ENCODE peak calls at places on chromosomes 5 and 9, in nine cellular contexts. A is heart left ventricle, V is body of pancreas, Z is A549, M is stomach, L is IMR-90, T is uterus, N is gastrocnemius medialis, C is HCT116. D is an unnamed sample.

GRCh38 chr9:114655689-114656088 is 1.9 kb downstream of the TEX53 start:
- DNase-seq in A (no peak), V (no peak), Z (no peak), M (no peak), L (peak; percentile 76), T (no peak), N (no peak), C (no peak), D (no peak)

GRCh38 chr5:53431665-53432064 is 48.8 kb upstream of the FST start:
- DNase-seq in A (no peak), V (no peak), Z (no peak), M (no peak), L (peak; percentile 84), T (no peak), N (no peak), C (no peak), D (no peak)

GRCh38 chr9:138066049-138066448 is 188.5 kb downstream of the CACNA1B start:
- DNase-seq in A (no peak), V (no peak), Z (no peak), M (no peak), L (no peak), T (no peak), N (no peak), C (no peak), D (no peak)

GRCh38 chr9:106072421-106072820 is 378.1 kb downstream of the TMEM38B start:
- DNase-seq in A (no peak), V (no peak), Z (no peak), M (no peak), L (no peak), T (no peak), N (no peak), C (no peak), D (no peak)

GRCh38 chr5:55620009-55620770 is 85.4 kb upstream of the PLPP1 start:
- DNase-seq in A (no peak), V (no peak), Z (no peak), M (no peak), L (no peak), T (no peak), N (no peak), C (no peak), D (no peak)

GRCh38 chr5:79459626-79460025 is 54.3 kb downstream of the HOMER1 start:
- DNase-seq in A (no peak), V (no peak), Z (no peak), M (no peak), L (no peak), T (no peak), N (no peak), C (no peak), D (no peak)

GRCh38 chr5:136295914-136296313 is 69.4 kb downstream of the TRPC7 start:
- DNase-seq in A (no peak), V (no peak), Z (no peak), M (no peak), L (peak; percentile 28), T (no peak), N (no peak), C (no peak), D (no peak)

GRCh38 chr5:2255915-2256645 is 373.4 kb upstream of the IRX4 start:
- DNase-seq in A (no peak), V (no peak), Z (no peak), M (no peak), L (no peak), T (no peak), N (no peak), C (no peak), D (no peak)

GRCh38 chr5:139410886-139411835 is 7.3 kb upstream of the SPATA24 start:
- DNase-seq in A (no peak), V (no peak), Z (no peak), M (no peak), L (no peak), T (peak; percentile 41), N (peak; percentile 64), C (no peak), D (no peak)

GRCh38 chr9:33942471-33943083 is 106.1 kb downstream of the UBAP2 start:
- DNase-seq in A (no peak), V (no peak), Z (peak; percentile 64), M (no peak), L (peak; percentile 93), T (no peak), N (no peak), C (no peak), D (no peak)

GRCh38 chr9:83062011-83062652 is 810 bp downstream of the RASEF start:
- DNase-seq in A (no peak), V (peak; percentile 92), Z (peak; percentile 62), M (peak; percentile 80), L (peak; percentile 18), T (no peak), N (no peak), C (no peak), D (peak; percentile 34)

GRCh38 chr5:40689442-40689841 is 9.7 kb downstream of the PTGER4 start:
- DNase-seq in A (no peak), V (no peak), Z (peak; percentile 79), M (no peak), L (peak; percentile 98), T (no peak), N (no peak), C (peak; percentile 93), D (no peak)

GRCh38 chr5:170067574-170068170 is 38.0 kb upstream of the FOXI1 start:
- DNase-seq in A (no peak), V (no peak), Z (no peak), M (no peak), L (no peak), T (no peak), N (no peak), C (no peak), D (no peak)

GRCh38 chr5:35319231-35320002 is 89.1 kb upstream of the PRLR start:
- DNase-seq in A (peak; percentile 51), V (peak; percentile 37), Z (no peak), M (peak; percentile 52), L (peak; percentile 2), T (peak; percentile 36), N (peak; percentile 51), C (no peak), D (no peak)

GRCh38 chr5:95647331-95647659 is 718 bp downstream of the RFESD start:
- DNase-seq in A (no peak), V (no peak), Z (no peak), M (no peak), L (no peak), T (no peak), N (no peak), C (no peak), D (no peak)

GRCh38 chr5:95641803-95642220 is 4.8 kb upstream of the RFESD start:
- DNase-seq in A (no peak), V (peak; percentile 84), Z (no peak), M (peak; percentile 85), L (peak; percentile 54), T (peak; percentile 15), N (peak; percentile 67), C (no peak), D (no peak)

GRCh38 chr5:95646569-95647330 is at the start of gene RFESD:
- DNase-seq in A (peak; percentile 100), V (peak; percentile 100), Z (peak; percentile 83), M (peak; percentile 100), L (peak; percentile 93), T (peak; percentile 98), N (peak; percentile 100), C (peak; percentile 91), D (peak; percentile 97)

GRCh38 chr5:95643152-95643551 is 3.4 kb upstream of the RFESD start:
- DNase-seq in A (no peak), V (no peak), Z (no peak), M (no peak), L (no peak), T (no peak), N (no peak), C (no peak), D (no peak)

DNA sequence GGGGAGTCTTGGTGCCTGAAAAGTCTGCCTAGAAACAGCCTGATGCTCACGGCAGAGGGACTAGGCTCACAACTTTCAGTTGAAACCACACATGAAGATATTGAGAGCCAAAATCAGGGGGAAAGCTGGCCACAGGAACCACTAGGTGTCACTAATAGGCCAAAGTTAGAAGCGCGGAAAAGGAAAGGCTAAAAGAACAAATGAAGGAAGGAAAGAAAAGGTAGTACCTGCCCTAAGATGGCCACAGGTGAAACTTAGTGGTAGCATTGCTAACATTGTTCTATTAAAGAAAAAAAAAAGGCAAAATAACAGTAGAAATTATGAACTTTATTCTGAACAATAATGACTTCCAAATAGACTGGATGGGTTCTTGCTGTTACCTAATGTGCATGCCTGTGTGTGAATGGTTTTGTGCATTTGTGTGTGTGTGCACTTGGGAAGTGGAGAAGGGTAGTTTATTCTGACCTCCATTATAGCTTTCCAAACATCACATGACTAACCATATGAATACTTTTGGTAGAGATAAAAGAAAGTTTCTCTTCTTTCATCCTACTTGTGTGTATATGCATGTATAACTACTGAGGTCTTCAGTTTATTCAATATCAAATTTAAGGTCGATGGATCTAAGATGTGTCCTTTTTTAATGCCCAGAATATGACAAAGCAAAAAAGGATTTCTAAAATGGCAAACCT is 2.1 kb upstream of the RFESD start:
- DNase-seq in A (peak; percentile 31), V (peak; percentile 61), Z (peak; percentile 49), M (peak; percentile 64), L (peak; percentile 65), T (peak; percentile 38), N (peak; percentile 58), C (peak; percentile 72), D (peak; percentile 36)
- TF ChIP-seq POLR2A in A (no peak), V (no peak), Z (no peak), M (no peak), L (no peak), T (no peak), N (no peak), C (no peak), D (no peak)

GRCh38 chr9:72855890-72856523 is 96.8 kb downstream of the ALDH1A1 start:
- DNase-seq in A (no peak), V (no peak), Z (no peak), M (no peak), L (no peak), T (no peak), N (no peak), C (no peak), D (no peak)
- H3K4me3 ChIP-seq in A (no peak overlapping the region), V (no peak overlapping the region), Z (no peak overlapping the region), M (no peak overlapping the region), L (no peak overlapping the region), T (no peak overlapping the region), N (no peak overlapping the region), C (no peak overlapping the region), D (no peak overlapping the region)

DNA sequence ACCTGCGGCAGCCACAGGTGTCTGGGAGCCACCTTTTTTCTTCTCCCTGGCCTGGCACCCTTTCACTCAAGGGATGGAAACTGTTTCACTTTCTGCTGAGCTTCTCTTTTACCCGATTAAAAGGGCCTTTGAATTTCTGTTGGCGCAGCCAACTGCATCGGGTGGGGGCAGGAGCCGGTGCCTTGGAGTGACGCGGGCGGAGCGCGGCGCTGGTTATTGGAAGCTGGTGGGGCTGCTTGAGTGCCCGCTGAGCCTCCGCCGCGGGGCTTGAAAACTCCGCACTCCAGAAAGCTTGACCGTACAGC is 52.0 kb upstream of the TJP2 start:
- DNase-seq in A (peak; percentile 82), V (peak; percentile 75), Z (peak; percentile 48), M (peak; percentile 83), L (peak; percentile 61), T (peak; percentile 50), N (no peak), C (no peak), D (peak; percentile 69)
- H3K4me1 ChIP-seq in A (peaks cover 17% of the 10 kb centered on the region), V (peaks cover 17% of the 10 kb centered on the region), Z (peaks cover 6% of the 10 kb centered on the region), M (peaks cover 16% of the 10 kb centered on the region), L (peaks cover 3% of the 10 kb centered on the region), T (no peaks in the 10 kb centered on the region), N (peaks cover 10% of the 10 kb centered on the region), C (peaks cover 46% of the 10 kb centered on the region), D (peaks cover 2% of the 10 kb centered on the region)

DNA sequence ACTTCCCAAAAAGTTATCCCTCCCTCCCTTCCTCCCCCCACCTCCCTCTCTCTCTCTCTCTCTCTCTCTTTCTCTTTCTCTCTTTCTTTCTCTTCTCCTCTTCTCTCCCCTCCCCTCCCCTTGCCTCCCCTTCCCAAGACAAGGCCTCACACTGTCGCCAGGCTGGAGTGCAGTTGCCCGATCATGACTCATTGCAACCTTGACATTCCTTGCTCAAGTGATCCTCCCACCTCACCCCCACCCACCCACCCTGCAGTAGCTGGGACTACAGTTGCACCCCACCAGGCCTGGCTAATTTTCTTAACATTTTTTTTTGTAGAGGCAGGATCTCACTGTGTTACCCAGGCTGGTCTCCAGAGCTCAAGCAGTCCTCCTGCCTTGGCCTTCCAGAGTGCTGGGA is 32.8 kb downstream of the VPS13A start:
- DNase-seq in A (no peak), V (no peak), Z (no peak), M (no peak), L (peak; percentile 13), T (no peak), N (no peak), C (no peak), D (no peak)
- TF ChIP-seq POLR2A in A (no peak), V (no peak), Z (no peak), M (no peak), L (no peak), T (no peak), N (no peak), C (no peak), D (no peak)